ENCODE peak calls at places on chromosomes 7 and 10, in ten cellular contexts. Y, E, V, J, L, I, P, A, Z and D are unnamed samples.

GRCh38 chr7:16741676-16742075 is 11.9 kb upstream of the TSPAN13 start:
- DNase-seq in V (no peak), E (no peak), J (no peak), Z (no peak), L (no peak), Y (no peak), I (no peak), A (no peak), P (no peak), D (no peak)

GRCh38 chr7:99141756-99142726 is 1.9 kb downstream of the SMURF1 start:
- DNase-seq in L (peak), J (peak), I (peak), Z (peak), V (peak), E (no peak), P (peak), Y (peak), A (peak), D (peak)

GRCh38 chr7:35424869-35425495 is 171.1 kb upstream of the TBX20 start:
- DNase-seq in L (peak), J (peak), Y (peak), A (no peak), V (peak), E (no peak), Z (peak), P (no peak), I (peak), D (no peak)

GRCh38 chr7:90771281-90771680 is 175.2 kb downstream of the CDK14 start:
- DNase-seq in Z (no peak), J (no peak), V (no peak), P (no peak), Y (no peak), E (no peak), I (no peak), A (no peak), L (peak), D (no peak)

GRCh38 chr10:100025528-100026070 is 15.9 kb upstream of the DNMBP start:
- DNase-seq in Y (no peak), I (no peak), Z (no peak), A (no peak), E (no peak), J (no peak), P (no peak), V (no peak), L (no peak), D (no peak)

GRCh38 chr10:79268717-79269116 is 78.6 kb upstream of the PPIF start:
- DNase-seq in Z (no peak), J (no peak), L (no peak), Y (no peak), A (no peak), E (no peak), I (peak), P (no peak), V (no peak), D (no peak)

GRCh38 chr7:81081626-81082025 is 162.8 kb upstream of the SEMA3C start:
- DNase-seq in L (no peak), Z (no peak), A (no peak), V (no peak), E (no peak), I (no peak), Y (no peak), P (no peak), J (no peak), D (no peak)

GRCh38 chr7:116798205-116798730 is 64.1 kb upstream of the CAPZA2 start:
- DNase-seq in Z (no peak), I (no peak), Y (no peak), L (no peak), J (no peak), E (no peak), P (no peak), V (no peak), A (no peak), D (no peak)

GRCh38 chr10:72334196-72334831 is 20.4 kb downstream of the DNAJB12 start:
- DNase-seq in Y (no peak), V (no peak), P (peak), E (no peak), J (no peak), Z (no peak), A (no peak), I (peak), L (peak), D (no peak)

GRCh38 chr10:8159628-8160165 is 105.2 kb downstream of the GATA3 start:
- DNase-seq in Z (no peak), I (peak), L (no peak), E (no peak), A (no peak), P (no peak), V (no peak), Y (no peak), J (no peak), D (no peak)

GRCh38 chr10:71269301-71270288 is 49.5 kb upstream of the SLC29A3 start:
- DNase-seq in Y (no peak), Z (no peak), A (no peak), L (no peak), E (no peak), I (no peak), P (no peak), J (no peak), V (no peak), D (no peak)

GRCh38 chr10:115566867-115567266 is 473.7 kb downstream of the ATRNL1 start:
- DNase-seq in P (no peak), I (no peak), E (no peak), V (no peak), L (no peak), A (no peak), J (no peak), Z (no peak), Y (no peak), D (no peak)

GRCh38 chr7:50469181-50469580 is 19.0 kb upstream of the FIGNL1 start:
- DNase-seq in P (no peak), A (no peak), Y (no peak), I (no peak), J (no peak), L (no peak), Z (no peak), E (no peak), V (no peak), D (no peak)

GRCh38 chr10:29324220-29324831 is 35.5 kb downstream of the LYZL1 start:
- DNase-seq in P (no peak), Y (no peak), I (no peak), L (peak), V (no peak), Z (no peak), E (no peak), A (no peak), J (no peak), D (no peak)

GRCh38 chr7:55570939-55571338 is 1.4 kb downstream of the VOPP1 start:
- DNase-seq in A (no peak), V (no peak), Y (no peak), I (peak), P (no peak), J (no peak), E (no peak), L (peak), Z (no peak), D (no peak)

GRCh38 chr10:122233857-122234348 is 37.2 kb upstream of the BTBD16 start:
- DNase-seq in I (no peak), E (no peak), L (no peak), Y (no peak), Z (no peak), V (no peak), P (no peak), A (no peak), J (no peak), D (no peak)

GRCh38 chr10:17003151-17003550 is 126.5 kb downstream of the CUBN start:
- DNase-seq in L (peak), A (no peak), V (no peak), Y (no peak), J (peak), Z (peak), E (no peak), I (peak), P (no peak), D (no peak)

GRCh38 chr10:14648936-14649335 is 125.8 kb downstream of the FAM107B start:
- DNase-seq in E (no peak), Z (no peak), J (no peak), V (no peak), P (no peak), A (no peak), L (no peak), I (no peak), Y (no peak), D (no peak)

GRCh38 chr10:54203426-54203825 is 597.6 kb downstream of the PCDH15 start:
- DNase-seq in I (peak), E (no peak), L (no peak), Y (no peak), J (no peak), A (no peak), V (no peak), P (no peak), Z (no peak), D (no peak)

GRCh38 chr10:72009430-72010081 is 45.4 kb downstream of the CHST3 start:
- DNase-seq in P (no peak), A (no peak), I (peak), Y (no peak), Z (no peak), L (peak), V (no peak), E (peak), J (no peak), D (peak)

GRCh38 chr7:41122256-41122987 is 580.5 kb downstream of the INHBA start:
- DNase-seq in P (no peak), Z (no peak), V (no peak), L (no peak), Y (peak), J (no peak), A (no peak), E (no peak), I (no peak), D (no peak)

GRCh38 chr10:46064269-46064817 is 18.3 kb upstream of the MSMB start:
- DNase-seq in E (no peak), J (no peak), V (no peak), I (no peak), Z (no peak), P (no peak), Y (no peak), A (no peak), L (no peak), D (no peak)

GRCh38 chr7:21543528-21544302 is 876 bp downstream of the DNAH11 start:
- DNase-seq in E (no peak), Y (no peak), L (no peak), A (no peak), I (no peak), V (no peak), P (no peak), Z (peak), J (no peak), D (no peak)

GRCh38 chr10:87861566-87861952 is 1.8 kb downstream of the KLLN start:
- DNase-seq in A (peak), J (peak), L (peak), V (no peak), E (peak), Y (peak), I (no peak), Z (no peak), P (peak), D (peak)

GRCh38 chr10:9211228-9211627 is 1156.7 kb downstream of the GATA3 start:
- DNase-seq in I (no peak), E (no peak), V (no peak), Y (no peak), A (no peak), Z (no peak), L (peak), J (no peak), P (no peak), D (no peak)

GRCh38 chr7:80634505-80634904 is 3.9 kb upstream of the CD36 start:
- DNase-seq in I (peak), Z (no peak), P (no peak), A (no peak), E (no peak), J (no peak), L (peak), V (no peak), Y (no peak), D (no peak)

GRCh38 chr10:117429644-117430043 is 54.4 kb upstream of the PDZD8 start:
- DNase-seq in A (no peak), J (no peak), P (no peak), I (no peak), V (no peak), E (no peak), L (no peak), Z (no peak), Y (no peak), D (no peak)

GRCh38 chr7:138603549-138604324 is 97.4 kb downstream of the SVOPL start:
- DNase-seq in V (no peak), J (no peak), A (no peak), L (peak), E (no peak), I (peak), Y (no peak), P (no peak), Z (no peak), D (no peak)

GRCh38 chr10:63627376-63627775 is 106.2 kb downstream of the REEP3 start:
- DNase-seq in E (no peak), Z (no peak), I (no peak), J (no peak), V (no peak), L (no peak), P (no peak), A (no peak), Y (no peak), D (no peak)

GRCh38 chr7:99478464-99479440 is 6.1 kb downstream of the ZNF789 start:
- DNase-seq in J (no peak), E (no peak), L (no peak), A (no peak), P (no peak), Z (no peak), Y (no peak), V (no peak), I (no peak), D (peak)

GRCh38 chr7:42272793-42273665 is 36.0 kb upstream of the GLI3 start:
- DNase-seq in Z (no peak), L (peak), V (no peak), Y (no peak), P (no peak), E (no peak), I (peak), J (no peak), A (no peak), D (no peak)

GRCh38 chr7:39525926-39526325 is 40.3 kb upstream of the YAE1 start:
- DNase-seq in Z (no peak), J (no peak), I (no peak), L (no peak), A (no peak), E (no peak), Y (no peak), V (no peak), P (no peak), D (no peak)

GRCh38 chr7:97818066-97818663 is 54.0 kb downstream of the ASNS start:
- DNase-seq in Z (no peak), Y (no peak), J (no peak), P (no peak), L (no peak), E (no peak), I (no peak), V (no peak), A (no peak), D (no peak)

GRCh38 chr7:26060713-26061339 is 91.2 kb upstream of the NFE2L3 start:
- DNase-seq in P (no peak), J (no peak), Z (peak), I (no peak), E (no peak), L (no peak), Y (no peak), V (no peak), A (no peak), D (no peak)

GRCh38 chr10:3065622-3066021 is 1.7 kb upstream of the PFKP start:
- DNase-seq in P (no peak), J (no peak), Z (no peak), Y (no peak), I (no peak), L (no peak), V (no peak), A (no peak), E (no peak), D (no peak)

GRCh38 chr7:116984917-116985316 is 31.6 kb downstream of the ST7 start:
- DNase-seq in Y (no peak), A (no peak), J (no peak), P (peak), Z (peak), V (no peak), L (no peak), E (no peak), I (peak), D (no peak)

GRCh38 chr7:107318523-107319160 is 149.8 kb downstream of the HBP1 start:
- DNase-seq in P (no peak), L (peak), E (no peak), Z (no peak), A (no peak), I (peak), Y (no peak), V (no peak), J (no peak), D (no peak)

GRCh38 chr7:3893151-3893788 is 592.2 kb downstream of the SDK1 start:
- DNase-seq in Y (no peak), I (no peak), V (no peak), Z (no peak), J (no peak), E (no peak), L (no peak), P (no peak), A (no peak), D (no peak)

GRCh38 chr7:139943391-139943790 is 114.3 kb downstream of the TBXAS1 start:
- DNase-seq in Z (no peak), J (no peak), L (no peak), E (no peak), A (no peak), Y (no peak), P (peak), V (no peak), I (no peak), D (no peak)